ENCODE peak calls at places on chromosomes 2 and 18, in seven cellular contexts. B is GM04504; R is neural progenitor cell; X is stimulated activated CD8-positive, alpha-beta memory T cell treated with anti-CD3 and anti-CD28 coated beads, Interleukin-4, amount 100 ng/mL, for 1 hour; D is DND-41; S is CD8-positive, alpha-beta T cell; L is stimulated activated CD4-positive, alpha-beta T cell treated with anti-CD3 and anti-CD28 coated beads, Interleukin-1b, Interleukin-23, amount 100 ng/mL, for 24 hours. U is an unnamed sample.

GRCh38 chr2:219252900-219253752 is at the start of gene TUBA4B:
- DNase-seq in B (no peak), D (peak), L (no peak), X (peak), R (peak), S (peak), U (peak)

GRCh38 chr2:231198291-231199173 is at the start of gene ARMC9:
- DNase-seq in R (peak), D (peak), X (peak), B (no peak), L (peak), S (peak), U (peak)

GRCh38 chr2:167783266-167784070 is 463.9 kb downstream of the STK39 start:
- DNase-seq in X (no peak), S (no peak), B (no peak), R (peak), L (no peak), D (no peak), U (no peak)

GRCh38 chr18:79577451-79578395 is 101.9 kb upstream of the CTDP1 start:
- DNase-seq in R (no peak), S (no peak), B (no peak), X (no peak), D (no peak), L (no peak), U (no peak)

GRCh38 chr2:15687720-15688119 is 96.1 kb downstream of the DDX1 start:
- DNase-seq in D (no peak), L (no peak), X (no peak), S (no peak), B (no peak), R (no peak), U (no peak)

GRCh38 chr18:8932866-8933265 is 169.6 kb upstream of the NDUFV2 start:
- DNase-seq in R (no peak), L (no peak), D (no peak), X (no peak), B (no peak), S (no peak), U (no peak)

GRCh38 chr2:230949966-230950832 is 25.2 kb upstream of the GPR55 start:
- DNase-seq in L (no peak), S (no peak), D (no peak), X (no peak), B (no peak), R (no peak), U (no peak)

GRCh38 chr2:188305271-188305670 is 13.6 kb downstream of the GULP1 start:
- DNase-seq in X (no peak), B (no peak), D (no peak), L (no peak), S (no peak), R (peak), U (no peak)

GRCh38 chr2:4354678-4355077 is 651.3 kb downstream of the DCDC2C start:
- DNase-seq in L (no peak), D (peak), R (peak), S (no peak), B (no peak), X (no peak), U (no peak)

GRCh38 chr2:64487256-64488049 is 33.5 kb downstream of the LGALSL start:
- DNase-seq in D (no peak), R (peak), L (no peak), X (no peak), S (no peak), B (no peak), U (no peak)

GRCh38 chr2:60549250-60550150 is 4.0 kb downstream of the BCL11A start:
- DNase-seq in L (no peak), X (no peak), S (no peak), R (peak), D (peak), B (no peak), U (no peak)

GRCh38 chr2:200308421-200309295 is 2.2 kb downstream of the SPATS2L start:
- DNase-seq in R (peak), X (no peak), L (no peak), S (no peak), B (no peak), D (no peak), U (no peak)